ENCODE peak calls at places on chromosomes 7 and 10, in ten cellular contexts. L is NCI-H526; W is T-helper 1 cell; G is activated CD8-positive, alpha-beta memory T cell treated with anti-CD3 and anti-CD28 coated beads for 48 hours; S is epithelial cell of prostate; I is mesothelial cell of epicardium; X is AG08396; V is activated T-helper 1 cell treated with anti-CD3 and anti-CD28 coated beads, Interleukin-2, amount 50 U/mL, for 16 hours; M is stimulated activated CD4-positive, alpha-beta T cell treated with anti-CD3 and anti-CD28 coated beads, Interleukin-1b, Interleukin-23, amount 100 ng/mL, for 1 hour; N is RWPE1. Z is an unnamed sample.

GRCh38 chr10:59678884-59679301 is 30.8 kb downstream of the SLC16A9 start:
- DNase-seq in G (no peak), L (no peak), I (no peak), W (no peak), N (peak), X (no peak), M (no peak), V (no peak), S (peak), Z (no peak)

GRCh38 chr10:118980870-118981269 is 48.6 kb upstream of the NANOS1 start:
- DNase-seq in W (no peak), I (no peak), M (no peak), S (no peak), V (no peak), L (no peak), X (no peak), G (no peak), N (no peak), Z (peak)

GRCh38 chr10:132881186-132881920 is 61.0 kb downstream of the CFAP46 start:
- DNase-seq in V (no peak), M (no peak), W (no peak), G (no peak), S (no peak), N (no peak), X (no peak), L (no peak), I (no peak), Z (no peak)

GRCh38 chr10:62373995-62374861 is at the start of gene ZNF365:
- DNase-seq in S (no peak), G (no peak), X (peak), N (peak), V (peak), M (no peak), W (peak), L (no peak), I (peak), Z (peak)

GRCh38 chr10:27359792-27360320 is 119.3 kb upstream of the ACBD5 start:
- DNase-seq in W (no peak), I (no peak), N (no peak), G (no peak), L (peak), X (no peak), M (no peak), V (no peak), S (no peak), Z (no peak)

GRCh38 chr7:44471436-44471835 is 19.0 kb downstream of the NUDCD3 start:
- DNase-seq in X (no peak), G (no peak), L (no peak), M (no peak), S (no peak), V (no peak), N (no peak), I (no peak), W (no peak), Z (no peak)

GRCh38 chr7:47714669-47715607 is 133.0 kb upstream of the TNS3 start:
- DNase-seq in L (no peak), G (no peak), N (no peak), S (no peak), M (no peak), W (no peak), X (no peak), I (no peak), V (no peak), Z (no peak)

GRCh38 chr10:7891634-7892033 is 73.3 kb downstream of the TAF3 start:
- DNase-seq in N (no peak), I (no peak), L (no peak), X (no peak), M (no peak), S (no peak), W (no peak), G (no peak), V (no peak), Z (no peak)

GRCh38 chr7:29075621-29076020 is 70.7 kb downstream of the CPVL start:
- DNase-seq in I (no peak), S (no peak), G (no peak), M (no peak), X (no peak), N (no peak), W (no peak), V (no peak), L (no peak), Z (no peak)

GRCh38 chr10:33126118-33126517 is 168.1 kb upstream of the ITGB1 start:
- DNase-seq in V (no peak), S (peak), W (no peak), I (no peak), G (no peak), M (no peak), L (no peak), X (no peak), N (peak), Z (no peak)

GRCh38 chr7:80379034-80379433 is 132.8 kb downstream of the GNAT3 start:
- DNase-seq in X (peak), G (no peak), S (no peak), L (no peak), N (peak), I (no peak), V (no peak), M (no peak), W (no peak), Z (no peak)

GRCh38 chr7:139823855-139824670 is 5.0 kb upstream of the TBXAS1 start:
- DNase-seq in X (peak), I (no peak), W (no peak), V (no peak), S (no peak), L (no peak), M (no peak), G (no peak), N (no peak), Z (no peak)

GRCh38 chr10:129800796-129801340 is 163.2 kb downstream of the EBF3 start:
- DNase-seq in S (no peak), V (no peak), I (no peak), W (no peak), G (no peak), N (no peak), L (no peak), X (no peak), M (no peak), Z (no peak)

GRCh38 chr7:6221340-6222319 is 50.8 kb downstream of the CYTH3 start:
- DNase-seq in X (no peak), I (no peak), M (no peak), W (no peak), V (no peak), L (no peak), N (no peak), S (no peak), G (peak), Z (no peak)

GRCh38 chr7:99789441-99790070 is 5.6 kb upstream of the CYP3A4 start:
- DNase-seq in I (no peak), V (no peak), X (no peak), W (no peak), L (no peak), S (no peak), N (no peak), M (no peak), G (no peak), Z (no peak)

Z was measured in caudate nucleus.